ENCODE peak calls at places on chromosome 15, in eight cellular contexts. H is posterior vena cava, A is RWPE2, X is IMR-90, Z is EH, L is hepatocyte, G is non-pigmented ciliary epithelial cell, N is BE2C. D is an unnamed sample.

GRCh38 chr15:36415643-36416042 is 163.8 kb upstream of the CDIN1 start:
- DNase-seq in H (no peak), G (peak), N (no peak), L (peak), Z (peak), X (peak), A (no peak), D (peak)

GRCh38 chr15:92645051-92645631 is 10.4 kb downstream of the FAM174B start:
- DNase-seq in H (no peak), A (no peak), X (no peak), L (no peak), G (no peak), Z (peak), N (no peak), D (peak)

GRCh38 chr15:80093854-80094418 is 34.5 kb downstream of the ZFAND6 start:
- DNase-seq in Z (no peak), L (peak), H (no peak), A (no peak), G (no peak), N (peak), X (no peak), D (no peak)

GRCh38 chr15:37101634-37102314 is 1.4 kb upstream of the MEIS2 start:
- DNase-seq in A (no peak), L (peak), G (no peak), Z (peak), N (peak), H (peak), X (peak), D (peak)

GRCh38 chr15:96330450-96331140 is at the start of gene NR2F2:
- DNase-seq in Z (peak), H (peak), N (peak), G (peak), A (peak), X (peak), L (peak), D (peak)

GRCh38 chr15:58065445-58066041 is at the start of gene ALDH1A2:
- DNase-seq in N (peak), X (no peak), H (peak), G (no peak), L (peak), A (peak), Z (no peak), D (no peak)

GRCh38 chr15:80972276-80972675 is 17.3 kb downstream of the MESD start:
- DNase-seq in Z (no peak), A (no peak), N (no peak), H (no peak), X (no peak), L (no peak), G (no peak), D (no peak)

GRCh38 chr15:63858881-63859280 is 25.1 kb upstream of the HERC1 start:
- DNase-seq in N (no peak), A (no peak), H (no peak), L (no peak), Z (peak), X (peak), G (no peak), D (peak)

GRCh38 chr15:21267231-21267630 is 173.1 kb downstream of the POTEB3 start:
- DNase-seq in A (no peak), N (no peak), H (no peak), L (no peak), Z (no peak), G (no peak), X (no peak), D (no peak)

GRCh38 chr15:55816017-55816416 is 73.1 kb upstream of the PRTG start:
- DNase-seq in G (no peak), X (peak), N (no peak), L (no peak), H (no peak), A (no peak), Z (peak), D (peak)

GRCh38 chr15:95377251-95377852 is 953.1 kb upstream of the NR2F2 start:
- DNase-seq in Z (no peak), N (no peak), H (no peak), L (no peak), X (peak), A (no peak), G (no peak), D (no peak)

GRCh38 chr15:58506064-58506490 is 74.3 kb downstream of the LIPC start:
- DNase-seq in L (no peak), H (no peak), G (no peak), N (no peak), Z (no peak), A (no peak), X (no peak), D (no peak)

GRCh38 chr15:70461992-70462391 is 301.4 kb downstream of the UACA start:
- DNase-seq in L (no peak), N (no peak), G (no peak), Z (no peak), A (no peak), H (no peak), X (no peak), D (no peak)

GRCh38 chr15:45112143-45112591 is 1.8 kb downstream of the DUOX2 start:
- DNase-seq in Z (no peak), L (no peak), X (no peak), H (no peak), A (no peak), N (no peak), G (no peak), D (no peak)

GRCh38 chr15:71732636-71733035 is 77.7 kb upstream of the NR2E3 start:
- DNase-seq in X (no peak), Z (no peak), H (no peak), L (peak), A (no peak), G (no peak), N (no peak), D (no peak)

GRCh38 chr15:81308260-81308659 is 15.7 kb downstream of the STARD5 start:
- DNase-seq in N (no peak), H (no peak), Z (no peak), L (no peak), G (no peak), A (no peak), X (no peak), D (no peak)

GRCh38 chr15:99333981-99334380 is 82.7 kb downstream of the LRRC28 start:
- DNase-seq in G (no peak), L (no peak), A (no peak), X (no peak), N (no peak), Z (no peak), H (no peak), D (no peak)

GRCh38 chr15:65338366-65338765 is 33.9 kb downstream of the RNU5B-1 start:
- DNase-seq in A (no peak), L (no peak), Z (no peak), N (no peak), H (peak), X (no peak), G (no peak), D (no peak)

GRCh38 chr15:80285379-80285778 is 33.4 kb upstream of the CTXND1 start:
- DNase-seq in Z (no peak), G (no peak), N (no peak), X (no peak), H (no peak), A (no peak), L (no peak), D (no peak)

GRCh38 chr15:59251001-59251845 is 44.6 kb downstream of the LDHAL6B start:
- DNase-seq in A (no peak), H (no peak), L (no peak), X (no peak), G (no peak), N (no peak), Z (no peak), D (no peak)